ENCODE peak calls at places on chromosome 6, in seven cellular contexts. S is activated T-cell treated with anti-CD3 and anti-CD28 coated beads for 1 hour, E is NCI-H1930, D is T-helper 2 cell, A is activated T-helper 1 cell treated with Interleukin-2 at 50 U/mL for 16 hours, T is NT2/D1, J is lung. Q is an unnamed sample.

GRCh38 chr6:47206626-47207025 is 103.1 kb downstream of the TNFRSF21 start:
- DNase-seq in S (no peak), E (no peak), D (no peak), A (no peak), T (no peak), J (no peak), Q (peak)

GRCh38 chr6:43076928-43077809 is 1.1 kb downstream of the PTK7 start:
- DNase-seq in S (no peak), E (no peak), D (no peak), A (no peak), T (no peak), J (peak), Q (no peak)

GRCh38 chr6:101296184-101296583 is 97.3 kb upstream of the GRIK2 start:
- DNase-seq in S (no peak), E (no peak), D (no peak), A (no peak), T (no peak), J (no peak), Q (no peak)

GRCh38 chr6:125815050-125815910 is 24.5 kb downstream of the NCOA7 start:
- DNase-seq in S (no peak), E (no peak), D (no peak), A (no peak), T (no peak), J (no peak), Q (no peak)

GRCh38 chr6:111604259-111605099 is 1.2 kb downstream of the TRAF3IP2 start:
- DNase-seq in S (no peak), E (no peak), D (no peak), A (no peak), T (no peak), J (peak), Q (no peak)

GRCh38 chr6:12653396-12653910 is 63.1 kb upstream of the PHACTR1 start:
- DNase-seq in S (no peak), E (no peak), D (no peak), A (no peak), T (no peak), J (no peak), Q (no peak)

GRCh38 chr6:38803129-38803528 is 88.0 kb downstream of the DNAH8 start:
- DNase-seq in S (no peak), E (no peak), D (no peak), A (no peak), T (no peak), J (no peak), Q (no peak)

GRCh38 chr6:64220776-64221175 is 585.2 kb downstream of the PHF3 start:
- DNase-seq in S (no peak), E (no peak), D (no peak), A (no peak), T (no peak), J (no peak), Q (no peak)

GRCh38 chr6:47376930-47377329 is 67.2 kb upstream of the TNFRSF21 start:
- DNase-seq in S (no peak), E (no peak), D (no peak), A (no peak), T (no peak), J (no peak), Q (no peak)

GRCh38 chr6:85394853-85395538 is 54.9 kb upstream of the NT5E start:
- DNase-seq in S (no peak), E (no peak), D (no peak), A (no peak), T (no peak), J (peak), Q (no peak)

GRCh38 chr6:46175976-46176375 is 5.2 kb upstream of the ENPP5 start:
- DNase-seq in S (no peak), E (no peak), D (no peak), A (no peak), T (no peak), J (no peak), Q (no peak)

GRCh38 chr6:16731503-16732018 is 29.7 kb downstream of the ATXN1 start:
- DNase-seq in S (no peak), E (no peak), D (peak), A (no peak), T (no peak), J (no peak), Q (peak)

GRCh38 chr6:124868476-124868875 is 93.8 kb upstream of the RNF217 start:
- DNase-seq in S (no peak), E (no peak), D (no peak), A (no peak), T (no peak), J (no peak), Q (no peak)

GRCh38 chr6:11315743-11316437 is 83.4 kb upstream of the NEDD9 start:
- DNase-seq in S (no peak), E (no peak), D (no peak), A (no peak), T (no peak), J (no peak), Q (peak)

GRCh38 chr6:81643156-81643555 is 109.3 kb downstream of the TENT5A start:
- DNase-seq in S (no peak), E (no peak), D (no peak), A (no peak), T (no peak), J (no peak), Q (no peak)

Q was measured in HT-29.